ENCODE peak calls at places on chromosomes 6 and 20, in four cellular contexts. A, V, P and D are unnamed samples.

GRCh38 chr20:48616481-48616880 is 211.3 kb downstream of the PREX1 start:
- DNase-seq in P (no peak), A (no peak), V (no peak), D (no peak)

GRCh38 chr6:34056301-34056700 is 89.6 kb downstream of the GRM4 start:
- DNase-seq in V (peak), A (no peak), P (peak), D (no peak)

GRCh38 chr20:50371878-50372769 is 138.1 kb upstream of the PTPN1 start:
- DNase-seq in A (no peak), V (no peak), P (no peak), D (no peak)

GRCh38 chr20:56736285-56736857 is 107.3 kb downstream of the TFAP2C start:
- DNase-seq in P (no peak), A (no peak), V (no peak), D (no peak)

GRCh38 chr6:89281779-89282246 is 33.3 kb downstream of the GABRR2 start:
- DNase-seq in A (no peak), P (no peak), V (peak), D (peak)

GRCh38 chr20:61837200-61837599 is 228.5 kb downstream of the TAF4 start:
- DNase-seq in A (no peak), V (no peak), P (no peak), D (no peak)

GRCh38 chr20:2131366-2131765 is 29.7 kb downstream of the STK35 start:
- DNase-seq in V (peak), A (no peak), P (no peak), D (no peak)

GRCh38 chr6:34144581-34145160 is 1.2 kb downstream of the GRM4 start:
- DNase-seq in V (no peak), P (no peak), A (no peak), D (no peak)

GRCh38 chr6:67501738-67502137 is 1133.3 kb upstream of the ADGRB3 start:
- DNase-seq in P (no peak), V (no peak), A (no peak), D (no peak)

GRCh38 chr6:9516207-9516606 is 898.7 kb downstream of the TFAP2A start:
- DNase-seq in A (no peak), P (no peak), V (peak), D (no peak)

GRCh38 chr6:134626131-134626530 is 308.2 kb upstream of the SGK1 start:
- DNase-seq in V (peak), P (no peak), A (no peak), D (no peak)

GRCh38 chr6:170034294-170034693 is 256.6 kb downstream of the DLL1 start:
- DNase-seq in V (no peak), P (no peak), A (no peak), D (no peak)

GRCh38 chr6:5529733-5530132 is 268.4 kb downstream of the FARS2 start:
- DNase-seq in A (no peak), P (peak), V (peak), D (no peak)

GRCh38 chr20:37317316-37317715 is 27.9 kb downstream of the MANBAL start:
- DNase-seq in P (no peak), A (no peak), V (no peak), D (no peak)

GRCh38 chr6:27209167-27209566 is 38.3 kb upstream of the PRSS16 start:
- DNase-seq in A (no peak), P (no peak), V (no peak), D (no peak)

GRCh38 chr20:20204326-20204725 is 152.0 kb downstream of the CFAP61 start:
- DNase-seq in P (no peak), V (no peak), A (no peak), D (no peak)

GRCh38 chr6:165656581-165657324 is 6.3 kb downstream of the PDE10A start:
- DNase-seq in V (no peak), P (no peak), A (no peak), D (no peak)

GRCh38 chr6:28771401-28772267 is 152.2 kb downstream of the TRIM27 start:
- DNase-seq in A (no peak), P (no peak), V (no peak), D (no peak)

GRCh38 chr6:72286911-72287311 is 335.0 kb upstream of the KCNQ5 start:
- DNase-seq in A (peak), V (peak), P (peak), D (no peak)

GRCh38 chr6:111585241-111585968 is 20.3 kb downstream of the TRAF3IP2 start:
- DNase-seq in V (peak), A (no peak), P (peak), D (no peak)

GRCh38 chr6:126337323-126337722 is 2.6 kb upstream of the CENPW start:
- DNase-seq in V (peak), P (peak), A (peak), D (no peak)

GRCh38 chr20:47136782-47137181 is 219.7 kb downstream of the ZMYND8 start:
- DNase-seq in A (no peak), V (no peak), P (no peak), D (no peak)

GRCh38 chr6:124683507-124683906 is 278.7 kb upstream of the RNF217 start:
- DNase-seq in A (no peak), P (no peak), V (no peak), D (no peak)

GRCh38 chr6:106451419-106451818 is 90.9 kb downstream of the CRYBG1 start:
- DNase-seq in V (peak), A (no peak), P (no peak), D (no peak)

GRCh38 chr6:13769655-13770053 is 44.7 kb downstream of the MCUR1 start:
- DNase-seq in P (no peak), V (no peak), A (no peak), D (no peak)